ENCODE peak calls at places on chromosome 2, in ten cellular contexts. W, G, T, F, M, O, L, V, R and K are unnamed samples.

GRCh38 chr2:230901006-230901405 is 24.0 kb downstream of the GPR55 start:
- DNase-seq in W (no peak), G (no peak), T (no peak), F (no peak), M (no peak), O (no peak), L (no peak), V (no peak), R (no peak), K (no peak)

GRCh38 chr2:136572335-136572734 is 193.0 kb upstream of the THSD7B start:
- DNase-seq in W (no peak), G (no peak), T (peak; percentile 12), F (no peak), M (no peak), O (no peak), L (no peak), V (no peak), R (no peak), K (no peak)

GRCh38 chr2:162058973-162059668 is 14.9 kb downstream of the DPP4 start:
- DNase-seq in W (no peak), G (no peak), T (no peak), F (no peak), M (peak; percentile 55), O (peak; percentile 55), L (no peak), V (no peak), R (no peak), K (no peak)

GRCh38 chr2:218223046-218223445 is 6.1 kb downstream of the ARPC2 start:
- DNase-seq in W (no peak), G (no peak), T (no peak), F (no peak), M (peak; percentile 60), O (no peak), L (no peak), V (peak; percentile 45), R (no peak), K (no peak)

GRCh38 chr2:240568678-240569522 is 616 bp downstream of the RNPEPL1 start:
- DNase-seq in W (peak; percentile 41), G (peak; percentile 54), T (no peak), F (no peak), M (peak; percentile 61), O (peak; percentile 43), L (peak; percentile 66), V (no peak), R (peak; percentile 53), K (peak; percentile 51)

GRCh38 chr2:104872034-104872865 is 18.3 kb downstream of the POU3F3 start:
- DNase-seq in W (no peak), G (no peak), T (peak; percentile 66), F (peak; percentile 37), M (no peak), O (peak; percentile 35), L (no peak), V (no peak), R (no peak), K (no peak)

GRCh38 chr2:190533175-190533967 is 1.2 kb downstream of the NEMP2 start:
- DNase-seq in W (no peak), G (no peak), T (no peak), F (no peak), M (no peak), O (peak; percentile 26), L (no peak), V (no peak), R (no peak), K (no peak)

GRCh38 chr2:227509824-227510619 is 38.1 kb downstream of the AGFG1 start:
- DNase-seq in W (no peak), G (no peak), T (no peak), F (no peak), M (peak; percentile 92), O (peak; percentile 36), L (no peak), V (peak; percentile 86), R (no peak), K (no peak)

GRCh38 chr2:27916293-27917015 is 25.9 kb downstream of the BABAM2 start:
- DNase-seq in W (no peak), G (no peak), T (no peak), F (no peak), M (peak; percentile 39), O (no peak), L (no peak), V (peak; percentile 28), R (no peak), K (no peak)

GRCh38 chr2:150137338-150137737 is 350.1 kb downstream of the RND3 start:
- DNase-seq in W (no peak), G (no peak), T (no peak), F (no peak), M (peak; percentile 84), O (no peak), L (no peak), V (peak; percentile 89), R (no peak), K (no peak)

GRCh38 chr2:158723921-158724802 is 71.0 kb upstream of the DAPL1 start:
- DNase-seq in W (no peak), G (no peak), T (peak; percentile 56), F (no peak), M (peak; percentile 64), O (no peak), L (peak; percentile 69), V (peak; percentile 25), R (no peak), K (no peak)

GRCh38 chr2:75428627-75429026 is 132.1 kb downstream of the EVA1A start:
- DNase-seq in W (no peak), G (no peak), T (no peak), F (no peak), M (no peak), O (no peak), L (no peak), V (no peak), R (no peak), K (no peak)

GRCh38 chr2:187917535-187917934 is 363.3 kb upstream of the TFPI start:
- DNase-seq in W (no peak), G (no peak), T (no peak), F (no peak), M (peak; percentile 40), O (peak; percentile 55), L (no peak), V (peak; percentile 57), R (no peak), K (no peak)

GRCh38 chr2:39837856-39838453 is 58.9 kb upstream of the THUMPD2 start:
- DNase-seq in W (peak; percentile 28), G (no peak), T (no peak), F (no peak), M (peak; percentile 68), O (peak; percentile 20), L (peak; percentile 55), V (peak; percentile 37), R (no peak), K (no peak)

GRCh38 chr2:40957508-40957907 is 505.6 kb upstream of the SLC8A1 start:
- DNase-seq in W (no peak), G (no peak), T (no peak), F (no peak), M (peak; percentile 25), O (no peak), L (no peak), V (no peak), R (no peak), K (no peak)

GRCh38 chr2:130313812-130314334 is 28.8 kb upstream of the IMP4 start:
- DNase-seq in W (no peak), G (no peak), T (no peak), F (no peak), M (no peak), O (no peak), L (no peak), V (no peak), R (no peak), K (no peak)

GRCh38 chr2:118589726-118590125 is 257.7 kb downstream of the EN1 start:
- DNase-seq in W (no peak), G (no peak), T (no peak), F (no peak), M (no peak), O (no peak), L (no peak), V (no peak), R (no peak), K (no peak)

GRCh38 chr2:222982010-222982908 is 69.7 kb upstream of the KCNE4 start:
- DNase-seq in W (peak; percentile 42), G (no peak), T (peak; percentile 82), F (peak; percentile 17), M (peak; percentile 82), O (peak; percentile 74), L (peak; percentile 55), V (peak; percentile 52), R (no peak), K (no peak)

GRCh38 chr2:61775956-61776570 is 77.8 kb downstream of the FAM161A start:
- DNase-seq in W (no peak), G (no peak), T (no peak), F (no peak), M (no peak), O (no peak), L (no peak), V (no peak), R (no peak), K (no peak)

GRCh38 chr2:165697727-165698620 is 96.1 kb downstream of the GALNT3 start:
- DNase-seq in W (no peak), G (no peak), T (no peak), F (peak; percentile 9), M (no peak), O (no peak), L (no peak), V (no peak), R (no peak), K (no peak)

GRCh38 chr2:121175326-121175725 is 109.7 kb downstream of the TFCP2L1 start:
- DNase-seq in W (no peak), G (no peak), T (no peak), F (no peak), M (no peak), O (no peak), L (no peak), V (no peak), R (no peak), K (no peak)

GRCh38 chr2:153287109-153287801 is 191.3 kb downstream of the RPRM start:
- DNase-seq in W (no peak), G (no peak), T (no peak), F (peak; percentile 46), M (peak; percentile 15), O (no peak), L (no peak), V (no peak), R (no peak), K (no peak)

GRCh38 chr2:67374481-67374880 is 22.7 kb upstream of the ETAA1 start:
- DNase-seq in W (no peak), G (no peak), T (no peak), F (no peak), M (no peak), O (no peak), L (no peak), V (no peak), R (no peak), K (no peak)

GRCh38 chr2:95071856-95072255 is 46.3 kb downstream of the MAL start:
- DNase-seq in W (no peak), G (no peak), T (peak; percentile 73), F (no peak), M (no peak), O (no peak), L (no peak), V (no peak), R (no peak), K (no peak)

GRCh38 chr2:72788756-72789155 is 37.1 kb downstream of the EXOC6B start:
- DNase-seq in W (no peak), G (no peak), T (no peak), F (no peak), M (peak; percentile 84), O (peak; percentile 66), L (no peak), V (peak; percentile 75), R (no peak), K (no peak)

GRCh38 chr2:240130393-240131195 is 5.5 kb downstream of the COPS9 start:
- DNase-seq in W (no peak), G (no peak), T (no peak), F (no peak), M (no peak), O (no peak), L (no peak), V (no peak), R (no peak), K (no peak)

GRCh38 chr2:113277474-113278072 is 1.1 kb downstream of the PAX8 start:
- DNase-seq in W (no peak), G (no peak), T (no peak), F (peak; percentile 47), M (no peak), O (no peak), L (no peak), V (no peak), R (no peak), K (no peak)

GRCh38 chr2:4085186-4085585 is 381.8 kb downstream of the DCDC2C start:
- DNase-seq in W (no peak), G (no peak), T (no peak), F (no peak), M (no peak), O (no peak), L (no peak), V (no peak), R (no peak), K (no peak)